ENCODE peak calls at places on chromosomes 12 and 14, in nine cellular contexts. D is AG09309; V is RWPE1; X is right atrium auricular region; M is WTC11; R is activated CD8-positive, alpha-beta memory T cell treated with anti-CD3 and anti-CD28 coated beads for 1 hour; O is left colon; P is stimulated activated CD4-positive, alpha-beta T cell treated with anti-CD3 and anti-CD28 coated beads, TNF-alpha, amount 100 ng/mL, for 4 hours; W is aorta. Z is an unnamed sample.
A peak's percentile ranks its signal among the peaks of the same experiment; 100 is the strongest.

GRCh38 chr14:76965232-76965631 is 63.3 kb downstream of the IRF2BPL start:
- DNase-seq in M (no peak), D (no peak), R (no peak), W (no peak), P (no peak), O (peak; percentile 59), V (no peak), X (no peak), Z (no peak)

GRCh38 chr14:50785506-50786063 is 45.4 kb downstream of the NIN start:
- DNase-seq in X (no peak), M (no peak), R (no peak), V (no peak), P (no peak), W (no peak), D (no peak), O (no peak), Z (no peak)

GRCh38 chr12:95582230-95583058 is 31.2 kb upstream of the USP44 start:
- DNase-seq in V (peak; percentile 38), X (no peak), O (no peak), D (no peak), R (no peak), P (no peak), W (no peak), M (no peak), Z (peak; percentile 22)

GRCh38 chr12:97899529-97899928 is 436.9 kb downstream of the RMST start:
- DNase-seq in P (no peak), R (no peak), X (no peak), O (no peak), M (no peak), V (no peak), D (no peak), W (no peak), Z (no peak)

GRCh38 chr12:31874961-31875608 is 84.1 kb upstream of the RESF1 start:
- DNase-seq in D (peak; percentile 16), V (no peak), M (no peak), W (peak; percentile 76), R (peak; percentile 45), O (peak; percentile 46), X (peak; percentile 57), P (no peak), Z (peak; percentile 61)

GRCh38 chr12:5442251-5443006 is 10.5 kb downstream of the NTF3 start:
- DNase-seq in V (peak; percentile 27), P (no peak), D (peak; percentile 46), O (no peak), R (no peak), W (no peak), M (peak; percentile 31), X (no peak), Z (peak; percentile 54)

GRCh38 chr12:45730842-45731336 is 1.4 kb downstream of the ARID2 start:
- DNase-seq in D (no peak), V (peak; percentile 3), X (no peak), M (no peak), P (no peak), O (no peak), R (no peak), W (no peak), Z (no peak)

GRCh38 chr12:1608783-1609119 is 14.4 kb upstream of the FBXL14 start:
- DNase-seq in V (no peak), P (no peak), W (no peak), R (no peak), O (no peak), D (no peak), X (no peak), M (no peak), Z (no peak)

GRCh38 chr14:106442857-106443256 is 916.5 kb downstream of the TMEM121 start:
- DNase-seq in X (no peak), V (no peak), P (peak; percentile 18), M (no peak), W (no peak), R (peak; percentile 19), O (no peak), D (no peak), Z (no peak)

GRCh38 chr12:131312793-131313545 is 359.3 kb downstream of the ADGRD1 start:
- DNase-seq in W (no peak), D (no peak), P (no peak), R (no peak), V (no peak), X (no peak), M (no peak), O (no peak), Z (no peak)

GRCh38 chr14:29743566-29743965 is 184.1 kb downstream of the PRKD1 start:
- DNase-seq in O (no peak), M (no peak), R (no peak), X (no peak), V (no peak), D (no peak), P (no peak), W (no peak), Z (no peak)

GRCh38 chr12:2819810-2820209 is 7.3 kb downstream of the ITFG2 start:
- DNase-seq in O (no peak), D (no peak), W (no peak), M (no peak), V (no peak), P (no peak), X (no peak), R (no peak), Z (no peak)

GRCh38 chr14:101047326-101047725 is 143.8 kb upstream of the RTL1 start:
- DNase-seq in P (no peak), X (no peak), O (no peak), V (no peak), R (no peak), D (no peak), W (no peak), M (no peak), Z (no peak)

GRCh38 chr12:121522962-121523361 is 57.9 kb downstream of the KDM2B start:
- DNase-seq in P (no peak), R (no peak), X (no peak), V (no peak), W (no peak), O (no peak), D (no peak), M (no peak), Z (no peak)

GRCh38 chr12:58566599-58566998 is 353.7 kb downstream of the LRIG3 start:
- DNase-seq in P (no peak), M (no peak), R (no peak), W (no peak), O (no peak), V (no peak), X (no peak), D (peak; percentile 77), Z (no peak)

GRCh38 chr12:116855744-116856470 is 25.3 kb downstream of the HRK start:
- DNase-seq in P (no peak), W (no peak), O (peak; percentile 84), M (no peak), V (peak; percentile 75), D (no peak), X (no peak), R (no peak), Z (no peak)

GRCh38 chr14:66066991-66067788 is 419.0 kb upstream of the CCDC196 start:
- DNase-seq in D (no peak), R (no peak), W (no peak), X (no peak), O (no peak), V (no peak), M (no peak), P (no peak), Z (no peak)

GRCh38 chr12:113359133-113359938 is 949 bp downstream of the PLBD2 start:
- DNase-seq in V (no peak), D (no peak), W (peak; percentile 85), X (peak; percentile 72), P (no peak), M (no peak), R (no peak), O (no peak), Z (no peak)

GRCh38 chr12:120497524-120498150 is 1.7 kb downstream of the DYNLL1 start:
- DNase-seq in R (no peak), M (no peak), X (no peak), V (no peak), W (no peak), P (no peak), O (no peak), D (no peak), Z (no peak)

GRCh38 chr14:44935155-44935554 is 26.6 kb downstream of the KLHL28 start:
- DNase-seq in W (no peak), P (no peak), X (no peak), R (no peak), V (no peak), D (no peak), M (no peak), O (no peak), Z (no peak)

GRCh38 chr12:69024907-69025306 is 91.9 kb upstream of the CPM start:
- DNase-seq in O (no peak), M (no peak), W (no peak), X (no peak), P (no peak), V (peak; percentile 45), R (no peak), D (no peak), Z (no peak)

GRCh38 chr12:79255326-79255725 is 390.8 kb downstream of the SYT1 start:
- DNase-seq in W (no peak), V (no peak), X (no peak), D (peak; percentile 28), R (no peak), M (no peak), P (no peak), O (no peak), Z (no peak)

GRCh38 chr14:61140271-61140670 is 140.9 kb downstream of the TMEM30B start:
- DNase-seq in O (no peak), M (no peak), P (no peak), R (no peak), D (no peak), V (no peak), X (no peak), W (no peak), Z (no peak)

GRCh38 chr12:122363782-122364181 is 58.7 kb downstream of the CLIP1 start:
- DNase-seq in V (no peak), P (no peak), O (peak; percentile 34), W (no peak), D (no peak), M (no peak), X (peak; percentile 81), R (no peak), Z (no peak)

GRCh38 chr14:61562321-61563161 is 132.8 kb upstream of the HIF1A start:
- DNase-seq in O (no peak), P (no peak), R (no peak), M (no peak), D (peak; percentile 99), V (peak; percentile 97), X (peak; percentile 54), W (no peak), Z (peak; percentile 97)

GRCh38 chr14:105333613-105334364 is 19.2 kb downstream of the PACS2 start:
- DNase-seq in V (no peak), W (peak; percentile 64), R (no peak), O (no peak), X (no peak), P (no peak), D (no peak), M (no peak), Z (no peak)

GRCh38 chr12:23084236-23084995 is 459.4 kb downstream of the ETNK1 start:
- DNase-seq in D (no peak), X (no peak), M (no peak), V (peak; percentile 84), W (no peak), P (no peak), R (no peak), O (no peak), Z (no peak)

GRCh38 chr14:81031488-81031887 is 76.1 kb downstream of the TSHR start:
- DNase-seq in P (no peak), O (no peak), R (no peak), X (no peak), W (no peak), D (no peak), M (no peak), V (no peak), Z (no peak)

GRCh38 chr12:5305425-5305824 is 126.5 kb upstream of the NTF3 start:
- DNase-seq in D (no peak), V (no peak), O (no peak), X (no peak), W (peak; percentile 75), M (no peak), P (no peak), R (no peak), Z (no peak)

GRCh38 chr14:103716091-103716801 is 636 bp downstream of the ZFYVE21 start:
- DNase-seq in W (peak; percentile 88), D (no peak), P (no peak), V (no peak), M (no peak), O (no peak), X (no peak), R (no peak), Z (peak; percentile 30)

GRCh38 chr12:47458273-47458672 is 247.6 kb downstream of the RPAP3 start:
- DNase-seq in O (no peak), P (no peak), R (no peak), D (no peak), V (peak; percentile 46), W (no peak), M (no peak), X (no peak), Z (peak; percentile 24)